ENCODE peak calls at places on chromosomes 3 and 15, in ten cellular contexts. E is kidney tubule cell; Z is H7; J is activated CD4-positive, alpha-beta memory T cell treated with anti-CD3 and anti-CD28 coated beads, Interleukin-2, amount 10 ng/mL, durations not matched to agents 7 days and 5 days; R is bronchial epithelial cell; X is activated CD8-positive, alpha-beta memory T cell treated with anti-CD3 and anti-CD28 coated beads for 24 hours; V is HFF-Myc; T is iPS DF 6.9; G is T-helper 2 cell treated with Interferon-gamma antibody and Interleukin-4, amounts not matched to agents 5 μg/mL and 100 μg/mL, for 36 hours; P is ovary. Q is an unnamed sample.

GRCh38 chr3:89525597-89525996 is 418.2 kb downstream of the EPHA3 start:
- DNase-seq in E (no peak), Z (no peak), J (no peak), R (no peak), X (no peak), V (no peak), T (no peak), G (no peak), P (no peak), Q (no peak)

GRCh38 chr3:50418845-50419244 is 59.5 kb upstream of the TMEM115 start:
- DNase-seq in E (peak; percentile 9), Z (peak; percentile 77), J (no peak), R (no peak), X (no peak), V (no peak), T (no peak), G (no peak), P (no peak), Q (no peak)

GRCh38 chr3:185639632-185640206 is 53.6 kb downstream of the SENP2 start:
- DNase-seq in E (no peak), Z (no peak), J (no peak), R (no peak), X (no peak), V (no peak), T (no peak), G (no peak), P (no peak), Q (no peak)

GRCh38 chr3:3170998-3171397 is 8.5 kb downstream of the CRBN start:
- DNase-seq in E (peak; percentile 42), Z (no peak), J (no peak), R (peak; percentile 53), X (no peak), V (no peak), T (no peak), G (no peak), P (no peak), Q (no peak)

GRCh38 chr3:171376125-171376947 is 83.9 kb downstream of the TNIK start:
- DNase-seq in E (peak; percentile 65), Z (no peak), J (no peak), R (peak; percentile 54), X (no peak), V (no peak), T (no peak), G (no peak), P (no peak), Q (no peak)

GRCh38 chr3:191136347-191136746 is 62.7 kb upstream of the OSTN start:
- DNase-seq in E (peak; percentile 12), Z (peak; percentile 36), J (no peak), R (peak; percentile 28), X (no peak), V (no peak), T (peak; percentile 27), G (no peak), P (no peak), Q (no peak)

GRCh38 chr15:40815042-40815678 is 7.9 kb upstream of the DNAJC17 start:
- DNase-seq in E (peak; percentile 82), Z (no peak), J (no peak), R (no peak), X (no peak), V (no peak), T (no peak), G (no peak), P (peak; percentile 26), Q (no peak)

GRCh38 chr3:10189557-10190374 is 25.0 kb downstream of the IRAK2 start:
- DNase-seq in E (peak; percentile 57), Z (no peak), J (peak; percentile 55), R (peak; percentile 95), X (peak; percentile 64), V (no peak), T (no peak), G (peak; percentile 43), P (peak; percentile 65), Q (peak; percentile 97)

GRCh38 chr3:38245930-38246329 is 19.7 kb upstream of the SLC22A13 start:
- DNase-seq in E (no peak), Z (no peak), J (no peak), R (no peak), X (no peak), V (no peak), T (no peak), G (no peak), P (no peak), Q (no peak)

GRCh38 chr3:64829331-64829730 is 141.5 kb upstream of the ADAMTS9 start:
- DNase-seq in E (no peak), Z (no peak), J (no peak), R (no peak), X (no peak), V (no peak), T (no peak), G (no peak), P (no peak), Q (no peak)

GRCh38 chr3:41053220-41053619 is 146.1 kb upstream of the CTNNB1 start:
- DNase-seq in E (peak; percentile 48), Z (no peak), J (no peak), R (peak; percentile 40), X (no peak), V (no peak), T (no peak), G (peak; percentile 35), P (no peak), Q (no peak)